ENCODE peak calls at places on chromosomes 16 and 17, in ten cellular contexts. G, Y, N, I, H, O, U, R, M and J are unnamed samples.

GRCh38 chr17:67293251-67294203 is 48.5 kb upstream of the HELZ start:
- DNase-seq in I (peak), Y (peak), G (peak), R (peak), H (peak), U (peak), M (peak), N (peak), O (peak), J (peak)

GRCh38 chr16:56916571-56917403 is 15.2 kb upstream of the HERPUD1 start:
- DNase-seq in U (no peak), R (no peak), G (no peak), I (no peak), N (no peak), H (no peak), O (no peak), M (peak), Y (no peak), J (no peak)

GRCh38 chr17:9237661-9238301 is 216.5 kb downstream of the NTN1 start:
- DNase-seq in N (no peak), Y (peak), H (no peak), R (no peak), I (no peak), M (no peak), O (no peak), G (no peak), U (no peak), J (no peak)

GRCh38 chr16:67539271-67539670 is 10.6 kb downstream of the RIPOR1 start:
- DNase-seq in M (no peak), N (no peak), I (no peak), Y (no peak), H (no peak), O (no peak), R (no peak), G (no peak), U (no peak), J (no peak)

GRCh38 chr17:50196826-50197225 is 4.6 kb downstream of the COL1A1 start:
- DNase-seq in H (no peak), R (peak), O (no peak), Y (no peak), N (no peak), G (no peak), U (no peak), I (no peak), M (no peak), J (no peak)

GRCh38 chr17:48001187-48001586 is 30.3 kb downstream of the CDK5RAP3 start:
- DNase-seq in I (no peak), M (no peak), R (peak), Y (no peak), N (no peak), H (no peak), G (no peak), O (no peak), U (no peak), J (no peak)

GRCh38 chr17:53148058-53148457 is 674.7 kb upstream of the KIF2B start:
- DNase-seq in N (no peak), R (no peak), I (no peak), G (no peak), M (no peak), U (no peak), H (no peak), Y (no peak), O (no peak), J (no peak)

GRCh38 chr16:73545713-73546112 is 497.8 kb upstream of the ZFHX3 start:
- DNase-seq in N (no peak), Y (no peak), H (no peak), I (no peak), U (no peak), R (no peak), O (no peak), M (no peak), G (no peak), J (no peak)

GRCh38 chr17:67343237-67343636 is 23.1 kb downstream of the PSMD12 start:
- DNase-seq in Y (no peak), U (no peak), H (no peak), G (no peak), I (no peak), O (no peak), N (no peak), M (no peak), R (no peak), J (no peak)

GRCh38 chr16:425082-425718 is at the start of gene RAB11FIP3:
- DNase-seq in I (peak), N (peak), O (peak), H (peak), U (peak), Y (peak), G (peak), R (peak), M (peak), J (peak)

GRCh38 chr16:17459903-17460521 is 10.7 kb downstream of the XYLT1 start:
- DNase-seq in O (no peak), H (no peak), R (no peak), N (no peak), G (no peak), Y (no peak), I (no peak), M (peak), U (no peak), J (no peak)

GRCh38 chr17:63041722-63042121 is 75.7 kb downstream of the TANC2 start:
- DNase-seq in N (no peak), G (no peak), M (no peak), O (peak), I (no peak), U (no peak), Y (no peak), H (no peak), R (no peak), J (no peak)

GRCh38 chr16:728131-728889 is 1.4 kb downstream of the HAGHL start:
- DNase-seq in O (peak), N (peak), H (peak), U (peak), R (peak), M (peak), Y (peak), G (peak), I (peak), J (peak)

GRCh38 chr16:69286941-69287713 is 24.0 kb upstream of the VPS4A start:
- DNase-seq in G (no peak), Y (peak), H (peak), U (peak), N (peak), O (peak), R (peak), M (peak), I (peak), J (peak)

GRCh38 chr17:77095461-77095860 is 45.3 kb upstream of the SEC14L1 start:
- DNase-seq in O (no peak), N (no peak), G (no peak), I (no peak), M (no peak), H (no peak), R (no peak), U (no peak), Y (no peak), J (no peak)

GRCh38 chr17:68697850-68698313 is 96.7 kb upstream of the FAM20A start:
- DNase-seq in N (no peak), Y (no peak), O (peak), H (peak), G (no peak), U (no peak), R (peak), I (no peak), M (no peak), J (no peak)

GRCh38 chr17:7610641-7611040 is 4.1 kb downstream of the FXR2 start:
- DNase-seq in N (no peak), H (no peak), M (no peak), R (no peak), I (no peak), Y (no peak), U (no peak), G (no peak), O (no peak), J (no peak)

GRCh38 chr17:40331743-40332641 is 23.0 kb downstream of the RARA start:
- DNase-seq in Y (no peak), U (peak), G (peak), M (no peak), O (no peak), I (peak), R (peak), H (no peak), N (peak), J (no peak)

GRCh38 chr17:28177351-28177750 is 134.9 kb downstream of the NLK start:
- DNase-seq in M (no peak), G (no peak), H (no peak), O (no peak), R (no peak), N (no peak), U (no peak), I (no peak), Y (no peak), J (no peak)

GRCh38 chr17:48054238-48055185 is 6.4 kb downstream of the NFE2L1 start:
- DNase-seq in N (peak), O (peak), M (no peak), Y (peak), I (peak), H (no peak), R (peak), G (no peak), U (peak), J (no peak)

GRCh38 chr17:75506134-75506533 is 9.2 kb downstream of the CASKIN2 start:
- DNase-seq in Y (no peak), M (no peak), H (no peak), R (no peak), N (no peak), U (no peak), G (no peak), I (peak), O (no peak), J (no peak)

GRCh38 chr16:81554993-81555392 is 110.4 kb downstream of the CMIP start:
- DNase-seq in R (no peak), N (no peak), M (no peak), Y (no peak), O (no peak), G (peak), U (no peak), H (no peak), I (no peak), J (no peak)

GRCh38 chr16:81558077-81558443 is 113.5 kb downstream of the CMIP start:
- DNase-seq in M (no peak), R (no peak), H (no peak), I (no peak), G (peak), U (no peak), O (no peak), N (no peak), Y (no peak), J (no peak)

GRCh38 chr16:81555660-81556059 is 111.1 kb downstream of the CMIP start:
- DNase-seq in H (no peak), N (no peak), Y (no peak), I (no peak), U (no peak), M (no peak), R (no peak), O (no peak), G (peak), J (no peak)

GRCh38 chr16:81558444-81559175 is 114.0 kb downstream of the CMIP start:
- DNase-seq in R (no peak), U (peak), O (peak), G (peak), N (peak), H (no peak), M (no peak), Y (peak), I (no peak), J (no peak)

GRCh38 chr16:81556715-81557284 is 112.2 kb downstream of the CMIP start:
- DNase-seq in U (no peak), I (no peak), R (no peak), G (peak), Y (no peak), M (no peak), N (no peak), H (no peak), O (no peak), J (no peak)
- TF ChIP-seq CTCF in U (no peak), I (no peak), R (no peak), G (no peak), Y (no peak), M (no peak), N (no peak), H (no peak), O (no peak), J (no peak)

GRCh38 chr17:78746949-78747269 is 35.2 kb downstream of the CYTH1 start:
- DNase-seq in M (no peak), Y (no peak), N (no peak), O (no peak), H (no peak), R (no peak), G (no peak), I (no peak), U (no peak), J (no peak)

GRCh38 chr17:78748730-78749317 is 33.2 kb downstream of the CYTH1 start:
- DNase-seq in R (peak), G (peak), M (peak), O (peak), I (peak), N (peak), U (peak), Y (no peak), H (no peak), J (peak)

GRCh38 chr17:78746263-78746948 is 35.7 kb downstream of the CYTH1 start:
- DNase-seq in N (no peak), O (no peak), H (no peak), G (no peak), Y (no peak), U (no peak), R (no peak), I (no peak), M (peak), J (no peak)

GRCh38 chr17:78747479-78747878 is 34.6 kb downstream of the CYTH1 start:
- DNase-seq in I (no peak), M (no peak), R (no peak), O (peak), H (no peak), G (no peak), N (no peak), U (no peak), Y (no peak), J (no peak)

GRCh38 chr17:78748048-78748729 is 33.9 kb downstream of the CYTH1 start:
- DNase-seq in M (peak), O (peak), N (no peak), R (no peak), H (no peak), G (no peak), I (no peak), Y (no peak), U (peak), J (no peak)
- H3K4me3 ChIP-seq in M (no peak), O (no peak), N (no peak), R (no peak), H (no peak), G (no peak), I (no peak), Y (no peak), U (no peak), J (peak)

GRCh38 chr17:14201087-14201486 is 35.6 kb downstream of the CDRT15 start:
- DNase-seq in R (peak), M (peak), G (no peak), I (no peak), H (no peak), O (no peak), N (no peak), U (no peak), Y (no peak), J (no peak)

GRCh38 chr17:14200354-14200753 is 36.3 kb downstream of the CDRT15 start:
- DNase-seq in Y (no peak), M (no peak), U (no peak), I (no peak), R (no peak), N (no peak), H (no peak), O (no peak), G (no peak), J (no peak)

GRCh38 chr17:14202388-14203166 is 34.1 kb downstream of the CDRT15 start:
- DNase-seq in I (no peak), G (no peak), N (no peak), U (no peak), Y (no peak), H (no peak), O (no peak), R (no peak), M (no peak), J (no peak)

GRCh38 chr17:14203392-14203791 is 33.3 kb downstream of the CDRT15 start:
- DNase-seq in I (no peak), Y (peak), R (peak), O (no peak), N (no peak), M (no peak), U (no peak), H (no peak), G (no peak), J (no peak)

DNA sequence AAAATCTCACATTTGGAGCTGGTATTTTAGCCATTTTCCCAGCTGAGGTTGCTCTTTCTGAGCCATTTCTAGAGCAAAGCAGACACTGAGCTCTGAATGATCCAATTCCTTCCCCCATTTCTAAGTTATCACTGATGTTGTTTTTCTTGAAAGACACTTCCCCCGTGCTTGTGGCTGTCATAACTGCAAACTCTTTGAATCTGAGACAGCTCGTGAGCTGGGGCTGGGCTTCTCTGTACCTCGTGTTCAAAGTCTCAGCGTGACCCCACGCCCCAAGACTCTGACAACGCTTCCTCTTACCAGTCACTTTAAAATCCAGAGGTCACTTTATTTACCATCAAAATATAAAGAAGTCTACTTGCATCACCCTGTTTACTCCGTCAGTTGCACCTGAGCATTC is 35.1 kb downstream of the CDRT15 start:
- DNase-seq in R (no peak), H (no peak), U (no peak), M (peak), Y (no peak), I (no peak), G (no peak), N (no peak), O (no peak), J (peak)
- TF ChIP-seq CTCF in R (no peak), H (no peak), U (no peak), M (no peak), Y (no peak), I (no peak), G (no peak), N (no peak), O (no peak), J (no peak)

DNA sequence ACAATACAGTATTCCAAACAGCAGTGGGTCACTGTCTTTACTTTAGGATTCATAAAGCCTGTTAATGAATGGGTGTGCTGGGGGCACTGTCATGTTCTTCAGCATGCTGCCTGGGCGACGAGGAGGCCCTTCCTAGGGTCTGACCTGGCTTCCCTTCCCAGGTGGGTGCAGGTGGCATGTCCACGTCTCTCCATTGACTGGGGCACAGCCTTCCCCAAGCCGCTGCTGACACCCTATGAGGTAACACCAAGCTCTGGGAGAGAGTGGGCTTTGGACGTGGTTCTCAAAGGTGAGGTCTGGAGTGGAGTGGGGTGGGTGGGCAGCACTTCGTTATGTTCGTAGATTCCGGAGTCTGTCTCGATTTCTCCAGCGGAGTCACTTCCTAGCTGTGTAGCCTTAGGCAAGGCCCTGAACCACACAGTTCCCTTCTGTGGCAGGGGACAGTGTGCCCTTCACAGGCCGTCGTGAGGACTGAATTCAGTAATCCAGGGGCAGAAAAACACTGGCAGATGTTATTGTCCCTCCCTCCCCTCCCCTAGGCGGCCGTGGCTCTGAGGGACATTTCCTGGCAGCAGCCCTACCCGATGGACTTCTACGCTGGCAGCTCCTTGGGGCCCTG is 771 bp upstream of the OVCA2 start:
- DNase-seq in U (no peak), M (no peak), R (no peak), G (no peak), N (no peak), H (no peak), O (no peak), I (no peak), Y (no peak), J (no peak)
- H3K4me3 ChIP-seq in U (no peak), M (peak), R (peak), G (no peak), N (peak), H (peak), O (peak), I (peak), Y (peak), J (peak)

GRCh38 chr16:27974896-27975540 is 88.5 kb downstream of the GSG1L start:
- DNase-seq in U (no peak), I (no peak), N (no peak), G (no peak), H (no peak), Y (no peak), R (no peak), O (no peak), M (no peak), J (no peak)

GRCh38 chr16:27969574-27969973 is 93.9 kb downstream of the GSG1L start:
- DNase-seq in O (peak), Y (no peak), I (no peak), H (no peak), R (peak), U (no peak), M (no peak), N (no peak), G (no peak), J (no peak)

GRCh38 chr16:27976990-27977389 is 86.5 kb downstream of the GSG1L start:
- DNase-seq in U (no peak), N (no peak), H (no peak), I (no peak), O (no peak), Y (no peak), R (no peak), G (no peak), M (no peak), J (no peak)

GRCh38 chr16:27972500-27972899 is 91.0 kb downstream of the GSG1L start:
- DNase-seq in M (no peak), O (peak), U (no peak), N (peak), R (peak), I (no peak), Y (peak), G (no peak), H (peak), J (peak)

DNA sequence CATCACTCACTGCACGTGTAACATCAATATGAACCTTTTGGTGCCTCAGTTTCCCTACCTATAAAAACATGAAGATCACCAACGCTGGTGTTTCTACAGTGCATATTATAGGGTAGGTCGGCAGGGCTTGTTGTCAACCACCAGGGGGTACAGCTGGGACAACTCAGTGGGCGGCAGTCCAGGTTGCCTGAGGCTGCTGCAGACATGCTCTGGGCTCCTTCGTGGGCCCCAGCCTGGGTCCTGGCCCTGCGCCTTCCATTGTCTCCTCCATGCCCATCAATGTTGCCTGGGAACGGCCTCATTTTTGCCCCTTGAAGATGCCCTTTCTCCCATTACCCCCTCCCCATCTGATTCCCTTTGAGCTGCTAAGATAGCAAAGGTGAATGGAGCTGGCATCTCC is 89.8 kb downstream of the GSG1L start:
- DNase-seq in Y (no peak), I (no peak), H (no peak), M (no peak), R (no peak), N (no peak), G (no peak), O (no peak), U (no peak), J (no peak)
- TF ChIP-seq CTCF in Y (peak), I (no peak), H (no peak), M (no peak), R (no peak), N (no peak), G (no peak), O (no peak), U (no peak), J (no peak)

GRCh38 chr17:43615330-43615729 is 46.4 kb downstream of the MEOX1 start:
- DNase-seq in G (no peak), M (no peak), U (no peak), I (no peak), R (no peak), H (no peak), O (peak), N (no peak), Y (no peak), J (no peak)
- H3K4me3 ChIP-seq in G (no peak), M (no peak), U (no peak), I (no peak), R (no peak), H (no peak), O (no peak), N (no peak), Y (no peak), J (no peak)

GRCh38 chr16:3665508-3665907 is 11.0 kb downstream of the DNASE1 start:
- DNase-seq in Y (no peak), H (no peak), I (no peak), M (no peak), G (peak), N (no peak), O (no peak), U (no peak), R (no peak), J (peak)
- TF ChIP-seq CTCF in Y (no peak), H (no peak), I (no peak), M (no peak), G (no peak), N (no peak), O (no peak), U (no peak), R (no peak), J (peak)

GRCh38 chr17:56977673-56978395 is at the start of gene SCPEP1:
- DNase-seq in O (peak), N (peak), U (peak), G (peak), M (peak), R (peak), H (peak), I (peak), Y (peak), J (peak)
- H3K4me3 ChIP-seq in O (peak), N (peak), U (peak), G (peak), M (peak), R (peak), H (peak), I (peak), Y (peak), J (peak)

DNA sequence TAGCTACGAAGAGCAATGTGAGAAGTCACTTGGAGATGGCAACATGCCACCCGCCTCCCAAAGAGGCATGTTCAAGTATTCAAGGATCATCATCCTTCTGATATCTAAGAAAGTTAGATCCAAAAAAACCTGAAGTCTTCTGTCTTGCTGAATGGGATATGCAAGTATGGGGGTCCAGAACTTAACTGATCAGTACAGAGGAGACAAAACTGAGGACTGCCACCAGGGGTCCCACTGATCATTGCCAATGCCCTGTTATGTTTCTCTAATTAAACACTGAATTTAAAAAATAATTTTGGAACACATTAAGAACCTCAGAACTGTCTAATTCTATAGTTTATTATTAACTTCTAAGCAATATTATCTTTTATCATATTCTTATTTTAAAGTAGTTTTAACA is 99.7 kb downstream of the CDH8 start:
- DNase-seq in R (no peak), N (no peak), Y (peak), H (peak), M (no peak), U (no peak), I (no peak), O (no peak), G (no peak), J (no peak)
- TF ChIP-seq CTCF in R (peak), N (no peak), Y (peak), H (peak), M (no peak), U (no peak), I (no peak), O (peak), G (no peak), J (no peak)